ENCODE peak calls at places on chromosome 20, in six cellular contexts. H is type B pancreatic cell, R is thoracic aorta, F is esophagus squamous epithelium, K is spleen, D is fibroblast of lung. S is an unnamed sample.

GRCh38 chr20:50558483-50558925 is 48.3 kb downstream of the PTPN1 start:
- DNase-seq in F (no peak), K (no peak), H (no peak), R (no peak), D (peak; percentile 89), S (no peak)

GRCh38 chr20:57440678-57441509 is 49.7 kb downstream of the RBM38 start:
- DNase-seq in R (peak; percentile 66), D (peak; percentile 46), K (peak; percentile 86), F (no peak), H (no peak), S (no peak)

GRCh38 chr20:49276895-49277785 is 717 bp downstream of the ZNFX1 start:
- DNase-seq in R (no peak), D (no peak), F (no peak), K (peak; percentile 91), H (no peak), S (no peak)

GRCh38 chr20:58669287-58670006 is 18.4 kb downstream of the STX16 start:
- DNase-seq in F (no peak), K (no peak), H (no peak), D (no peak), R (no peak), S (no peak)

GRCh38 chr20:1185316-1185741 is 548 bp upstream of the TMEM74B start:
- DNase-seq in H (no peak), F (no peak), K (no peak), D (no peak), R (no peak), S (no peak)

GRCh38 chr20:18019068-18019467 is 38.6 kb downstream of the OVOL2 start:
- DNase-seq in K (peak; percentile 51), H (no peak), F (no peak), D (no peak), R (no peak), S (no peak)

GRCh38 chr20:32753731-32754130 is 8.5 kb upstream of the DNMT3B start:
- DNase-seq in R (no peak), F (no peak), K (no peak), H (no peak), D (no peak), S (no peak)

GRCh38 chr20:63291811-63292210 is 1.2 kb upstream of the COL20A1 start:
- DNase-seq in K (no peak), H (no peak), D (no peak), F (no peak), R (no peak), S (no peak)

GRCh38 chr20:35992713-35993335 is 24.4 kb downstream of the CNBD2 start:
- DNase-seq in H (no peak), D (peak; percentile 40), R (no peak), F (no peak), K (peak; percentile 79), S (no peak)

GRCh38 chr20:10729785-10730184 is 56.0 kb upstream of the JAG1 start:
- DNase-seq in K (no peak), H (no peak), D (no peak), R (no peak), F (no peak), S (no peak)

GRCh38 chr20:41279546-41280225 is 37.8 kb downstream of the ZHX3 start:
- DNase-seq in D (no peak), K (no peak), F (no peak), R (no peak), H (no peak), S (no peak)
- TF ChIP-seq CTCF in D (no peak), K (no peak), F (no peak), R (no peak), H (no peak), S (no peak)

DNA sequence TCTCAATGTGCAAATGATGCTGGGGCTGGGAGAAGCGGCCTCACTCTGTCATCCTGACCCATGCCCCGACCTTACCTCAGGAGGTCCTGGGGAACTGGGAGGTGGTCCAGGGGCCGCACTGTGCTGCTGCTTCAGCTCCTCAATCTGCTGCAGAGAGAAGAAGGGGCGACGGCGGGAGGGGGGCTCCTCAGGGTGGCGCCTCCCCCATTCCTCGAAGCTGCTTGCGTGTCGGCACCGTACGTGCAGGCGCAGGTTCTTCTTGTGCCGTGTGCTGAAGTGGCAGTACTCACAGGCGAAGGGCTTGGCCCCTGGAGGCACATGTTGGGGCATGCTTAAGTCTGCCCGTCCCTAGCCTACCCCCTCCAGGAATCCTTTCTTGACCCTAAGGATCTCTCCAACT is 12.9 kb downstream of the ZNF335 start:
- DNase-seq in F (no peak), R (no peak), H (no peak), D (no peak), K (peak; percentile 64), S (no peak)
- TF ChIP-seq CTCF in F (no peak), R (no peak), H (no peak), D (no peak), K (no peak), S (no peak)

GRCh38 chr20:3767434-3768341 is at the start of gene ADISSP:
- DNase-seq in D (peak; percentile 96), F (peak; percentile 90), K (peak; percentile 100), R (peak; percentile 93), H (peak; percentile 99), S (peak; percentile 88)
- TF ChIP-seq CTCF in D (peak; percentile 17), F (no peak), K (no peak), R (no peak), H (no peak), S (no peak)

DNA sequence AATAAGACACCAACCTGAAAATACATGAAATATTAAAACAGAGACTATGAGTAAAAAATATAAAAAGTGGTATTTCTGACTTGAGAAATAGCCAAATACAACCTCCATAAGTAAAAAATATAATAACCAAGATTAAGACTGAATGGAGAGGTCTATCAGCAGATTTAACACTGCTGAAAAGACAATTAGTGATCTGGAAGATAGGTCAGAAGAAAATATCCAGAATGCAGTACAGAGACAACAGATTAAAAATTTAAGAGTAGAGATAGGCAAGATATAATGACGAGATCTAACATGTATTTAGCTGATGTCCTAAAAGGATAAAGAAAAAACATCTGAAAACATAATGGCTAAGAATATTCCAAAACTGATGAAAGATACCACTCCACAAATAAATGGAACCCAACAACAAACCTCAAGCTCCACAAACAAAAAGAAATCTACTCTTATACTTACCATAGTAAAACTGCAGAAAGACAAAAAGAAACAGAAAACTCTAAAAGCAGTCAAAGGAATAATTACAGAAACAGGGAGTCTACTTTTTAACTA is 18.8 kb downstream of the ESF1 start:
- DNase-seq in K (no peak), H (no peak), F (no peak), D (no peak), R (no peak), S (no peak)
- TF ChIP-seq CTCF in K (no peak), H (no peak), F (no peak), D (no peak), R (no peak), S (no peak)